ENCODE peak calls at places on chromosomes 16 and 17, in seven cellular contexts. X is AG10803, B is PC-9, V is colonic mucosa, U is OCI-LY7, R is heart right ventricle, H is brain microvascular endothelial cell. Z is an unnamed sample.
A peak's percentile ranks its signal among the peaks of the same experiment; 100 is the strongest.

GRCh38 chr16:22397459-22397858 is 23.0 kb upstream of the CDR2 start:
- DNase-seq in X (peak; percentile 99), B (peak; percentile 84), V (no peak), U (no peak), R (no peak), H (peak; percentile 89), Z (peak; percentile 95)

GRCh38 chr16:85935957-85936760 is 37.2 kb downstream of the IRF8 start:
- DNase-seq in X (no peak), B (no peak), V (no peak), U (peak; percentile 72), R (no peak), H (no peak), Z (no peak)

GRCh38 chr17:6393368-6393952 is 41.5 kb downstream of the AIPL1 start:
- DNase-seq in X (no peak), B (no peak), V (no peak), U (no peak), R (no peak), H (no peak), Z (no peak)

GRCh38 chr17:57514614-57515013 is 230.5 kb downstream of the CCDC182 start:
- DNase-seq in X (no peak), B (no peak), V (no peak), U (no peak), R (no peak), H (no peak), Z (no peak)

GRCh38 chr16:86575754-86576557 is 2.4 kb upstream of the FOXL1 start:
- DNase-seq in X (peak; percentile 94), B (no peak), V (peak; percentile 79), U (peak; percentile 63), R (peak; percentile 86), H (peak; percentile 94), Z (peak; percentile 84)

GRCh38 chr16:27776556-27776955 is 226.6 kb downstream of the KATNIP start:
- DNase-seq in X (no peak), B (no peak), V (no peak), U (no peak), R (no peak), H (no peak), Z (no peak)

GRCh38 chr17:70905796-70906195 is 736.5 kb downstream of the KCNJ2 start:
- DNase-seq in X (peak; percentile 99), B (no peak), V (no peak), U (no peak), R (peak; percentile 45), H (peak; percentile 99), Z (peak; percentile 76)

GRCh38 chr17:10053976-10054551 is 144.3 kb downstream of the GAS7 start:
- DNase-seq in X (no peak), B (no peak), V (no peak), U (no peak), R (no peak), H (no peak), Z (no peak)

GRCh38 chr17:45231481-45232116 is 9.9 kb downstream of the FMNL1 start:
- DNase-seq in X (no peak), B (no peak), V (no peak), U (peak; percentile 51), R (no peak), H (no peak), Z (no peak)

GRCh38 chr16:85984947-85985451 is 86.0 kb downstream of the IRF8 start:
- DNase-seq in X (no peak), B (no peak), V (peak; percentile 46), U (no peak), R (no peak), H (no peak), Z (no peak)

GRCh38 chr16:87186440-87186839 is 130.8 kb downstream of the C16orf95 start:
- DNase-seq in X (no peak), B (no peak), V (no peak), U (no peak), R (no peak), H (peak; percentile 46), Z (no peak)

GRCh38 chr16:2076072-2076865 is 28.5 kb downstream of the TSC2 start:
- DNase-seq in X (no peak), B (no peak), V (no peak), U (no peak), R (no peak), H (no peak), Z (no peak)

GRCh38 chr16:30421010-30421409 is 8.8 kb downstream of the DCTPP1 start:
- DNase-seq in X (no peak), B (no peak), V (no peak), U (no peak), R (no peak), H (no peak), Z (no peak)

GRCh38 chr16:30416047-30416603 is 8.7 kb downstream of the ZNF771 start:
- DNase-seq in X (no peak), B (no peak), V (no peak), U (no peak), R (no peak), H (no peak), Z (no peak)

GRCh38 chr16:30418350-30419181 is 11.2 kb downstream of the ZNF771 start:
- DNase-seq in X (no peak), B (no peak), V (peak; percentile 36), U (no peak), R (no peak), H (no peak), Z (no peak)

GRCh38 chr16:30416624-30417298 is 9.4 kb downstream of the ZNF771 start:
- DNase-seq in X (no peak), B (no peak), V (no peak), U (no peak), R (no peak), H (no peak), Z (no peak)

DNA sequence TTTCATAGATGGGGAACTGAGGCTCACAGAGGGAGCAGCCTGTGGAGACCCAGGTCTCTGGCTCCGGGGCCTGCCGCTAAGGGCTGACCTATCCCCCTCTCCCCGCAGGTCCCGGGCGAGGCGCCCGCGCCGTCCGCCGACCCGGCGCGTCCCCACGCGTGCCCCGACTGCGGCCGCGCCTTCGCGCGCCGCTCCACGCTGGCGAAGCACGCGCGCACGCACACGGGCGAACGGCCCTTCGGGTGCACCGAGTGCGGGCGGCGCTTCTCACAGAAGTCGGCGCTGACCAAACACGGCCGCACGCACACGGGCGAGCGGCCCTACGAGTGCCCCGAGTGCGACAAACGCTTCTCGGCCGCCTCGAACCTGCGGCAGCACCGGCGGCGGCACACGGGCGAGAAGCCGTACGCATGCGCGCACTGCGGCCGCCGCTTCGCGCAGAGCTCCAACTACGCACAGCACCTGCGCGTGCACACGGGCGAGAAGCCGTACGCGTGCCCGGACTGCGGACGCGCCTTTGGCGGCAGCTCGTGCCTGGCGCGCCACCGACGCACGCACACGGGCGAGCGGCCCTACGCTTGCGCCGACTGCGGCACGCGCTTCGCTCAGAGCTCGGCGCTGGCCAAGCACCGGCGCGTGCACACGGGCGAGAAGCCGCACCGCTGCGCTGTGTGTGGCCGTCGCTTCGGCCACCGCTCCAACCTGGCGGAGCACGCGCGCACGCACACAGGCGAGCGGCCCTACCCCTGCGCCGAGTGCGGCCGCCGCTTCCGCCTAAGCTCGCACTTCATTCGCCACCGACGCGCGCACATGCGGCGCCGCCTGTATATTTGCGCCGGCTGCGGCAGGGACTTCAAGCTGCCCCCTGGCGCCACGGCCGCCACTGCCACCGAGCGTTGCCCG is 10.3 kb downstream of the ZNF771 start:
- DNase-seq in X (peak; percentile 89), B (peak; percentile 94), V (peak; percentile 87), U (peak; percentile 96), R (peak; percentile 78), H (peak; percentile 65), Z (no peak)
- H3K4me3 ChIP-seq in X (peak overlapping the region; percentile 60), B (peak overlapping the region; percentile 69), V (peak overlapping the region; percentile 52), U (peak overlapping the region; percentile 62), R (peak overlapping the region; percentile 68), H (peak overlapping the region; percentile 52), Z (peak overlapping the region; percentile 44)

GRCh38 chr17:8696456-8696855 is 48.2 kb downstream of the CCDC42 start:
- DNase-seq in X (no peak), B (no peak), V (no peak), U (no peak), R (no peak), H (no peak), Z (no peak)

GRCh38 chr17:8698142-8699050 is 46.2 kb downstream of the CCDC42 start:
- DNase-seq in X (peak; percentile 63), B (no peak), V (peak; percentile 32), U (no peak), R (peak; percentile 62), H (peak; percentile 65), Z (no peak)

GRCh38 chr17:8695916-8696415 is 48.7 kb downstream of the CCDC42 start:
- DNase-seq in X (no peak), B (no peak), V (no peak), U (no peak), R (no peak), H (no peak), Z (no peak)

GRCh38 chr17:8695241-8695640 is 49.4 kb downstream of the CCDC42 start:
- DNase-seq in X (no peak), B (no peak), V (no peak), U (no peak), R (no peak), H (no peak), Z (no peak)

DNA sequence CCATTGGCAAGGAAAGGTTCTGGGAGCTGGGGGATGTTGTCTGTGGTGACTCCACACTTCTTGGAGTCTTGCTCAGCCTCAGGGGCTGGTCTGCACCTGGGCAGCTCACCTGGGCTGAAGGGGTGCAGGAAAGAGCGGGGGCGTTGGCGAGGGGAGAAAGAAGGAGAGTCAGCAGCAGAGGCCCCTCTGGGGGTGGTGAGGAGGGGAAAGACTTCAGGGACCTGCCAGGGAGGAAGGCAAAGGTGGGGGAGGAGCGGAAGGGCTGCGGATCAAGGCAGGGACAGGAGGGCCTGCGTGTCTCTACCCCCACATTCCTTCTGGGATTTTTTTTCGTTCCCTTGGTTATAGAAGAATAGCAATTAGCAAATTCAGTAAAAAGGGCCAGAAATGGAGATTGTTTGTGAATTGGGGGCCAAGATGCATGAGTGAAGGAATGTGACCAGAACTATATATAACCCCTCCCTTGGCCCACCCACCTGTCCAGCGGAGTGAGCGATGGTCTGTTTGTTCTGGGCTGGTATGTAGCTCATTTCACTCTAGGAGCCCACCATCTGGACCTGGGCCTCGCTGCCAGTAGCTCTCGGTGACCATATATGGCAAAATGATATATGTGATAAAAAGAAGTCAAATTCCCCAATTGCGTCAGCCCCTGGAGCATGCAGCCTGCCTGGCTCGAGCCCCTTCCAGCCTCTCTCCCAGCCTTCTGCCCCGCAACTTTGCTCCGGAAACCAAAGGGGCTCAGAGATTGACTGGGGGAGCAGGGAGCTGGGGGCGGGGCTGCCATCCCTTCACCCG is 47.5 kb downstream of the CCDC42 start:
- DNase-seq in X (peak; percentile 77), B (no peak), V (no peak), U (no peak), R (no peak), H (peak; percentile 82), Z (no peak)
- TF ChIP-seq CTCF in X (no peak), B (no peak), V (no peak), U (no peak), R (no peak), H (no peak), Z (no peak)

GRCh38 chr16:80948886-80949502 is 57.7 kb downstream of the CMC2 start:
- DNase-seq in X (peak; percentile 47), B (no peak), V (peak; percentile 33), U (peak; percentile 58), R (peak; percentile 24), H (no peak), Z (no peak)
- H3K4me3 ChIP-seq in X (no peak overlapping the region), B (no peak overlapping the region), V (no peak overlapping the region), U (no peak overlapping the region), R (no peak overlapping the region), H (no peak overlapping the region), Z (no peak overlapping the region)

DNA sequence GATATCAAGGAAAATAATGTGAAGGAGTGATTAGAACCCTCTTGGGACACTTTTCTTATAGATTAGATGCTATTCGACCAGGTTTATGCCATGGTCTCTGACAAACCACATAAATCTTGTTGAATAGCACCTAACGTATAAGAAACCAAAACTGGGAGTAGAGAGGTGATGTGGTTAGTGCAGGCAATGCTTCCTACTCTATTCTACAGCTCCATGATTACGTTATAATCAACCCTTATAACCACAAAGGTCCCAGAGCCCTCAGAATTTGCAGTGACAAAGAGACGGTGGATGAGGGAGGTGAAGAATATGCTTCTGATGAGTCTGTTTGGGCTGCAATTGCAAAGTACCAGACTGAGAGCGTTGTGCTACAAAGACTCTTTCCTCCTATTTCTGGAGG is 78.4 kb downstream of the ARHGAP44 start:
- DNase-seq in X (no peak), B (no peak), V (no peak), U (no peak), R (no peak), H (no peak), Z (no peak)
- TF ChIP-seq CTCF in X (no peak), B (no peak), V (no peak), U (no peak), R (no peak), H (no peak), Z (no peak)